ENCODE peak calls at places on chromosomes 6 and 20, in seven cellular contexts. T, F, E, M, J, N and L are unnamed samples. For H3K9me3, the result is how much of the 10 kb centered on the place peaks cover.

GRCh38 chr20:47502271-47502730 is 614 bp downstream of the NCOA3 start:
- DNase-seq in T (no peak), F (peak), E (peak), M (peak), J (peak), N (peak), L (no peak)

GRCh38 chr6:56019973-56020372 is 144.6 kb upstream of the BMP5 start:
- DNase-seq in T (no peak), F (no peak), E (no peak), M (no peak), J (peak), N (no peak), L (no peak)

GRCh38 chr6:106155219-106155830 is 69.2 kb downstream of the PRDM1 start:
- DNase-seq in T (no peak), F (no peak), E (no peak), M (peak), J (peak), N (no peak), L (no peak)

GRCh38 chr6:137487181-137487910 is 6.8 kb downstream of the OLIG3 start:
- DNase-seq in T (no peak), F (no peak), E (no peak), M (no peak), J (no peak), N (no peak), L (no peak)

GRCh38 chr6:134902074-134902861 is 47.6 kb downstream of the ALDH8A1 start:
- DNase-seq in T (no peak), F (peak), E (no peak), M (no peak), J (peak), N (no peak), L (no peak)

GRCh38 chr20:14902432-14903089 is 565.1 kb upstream of the FLRT3 start:
- DNase-seq in T (no peak), F (no peak), E (no peak), M (peak), J (no peak), N (no peak), L (no peak)

GRCh38 chr6:28712982-28713381 is 187.3 kb downstream of the GPX5 start:
- DNase-seq in T (no peak), F (no peak), E (no peak), M (no peak), J (no peak), N (no peak), L (no peak)

GRCh38 chr6:150723857-150724256 is 124.2 kb downstream of the PLEKHG1 start:
- DNase-seq in T (no peak), F (no peak), E (no peak), M (no peak), J (peak), N (no peak), L (no peak)

GRCh38 chr6:166499350-166500163 is 86.9 kb downstream of the RAMACL start:
- DNase-seq in T (no peak), F (no peak), E (no peak), M (no peak), J (no peak), N (no peak), L (no peak)

GRCh38 chr6:38212116-38212515 is 392.6 kb downstream of the ZFAND3 start:
- DNase-seq in T (no peak), F (no peak), E (no peak), M (no peak), J (no peak), N (no peak), L (no peak)

GRCh38 chr20:50558483-50558925 is 48.3 kb downstream of the PTPN1 start:
- DNase-seq in T (no peak), F (no peak), E (no peak), M (no peak), J (peak), N (no peak), L (no peak)

GRCh38 chr6:141925001-141925400 is 207.7 kb upstream of the GJE1 start:
- DNase-seq in T (no peak), F (no peak), E (no peak), M (no peak), J (peak), N (no peak), L (no peak)

GRCh38 chr6:26270121-26270861 is 94.7 kb upstream of the BTN3A2 start:
- DNase-seq in T (no peak), F (no peak), E (no peak), M (peak), J (no peak), N (peak), L (no peak)

GRCh38 chr6:156695747-156696146 is 81.4 kb upstream of the ARID1B start:
- DNase-seq in T (no peak), F (no peak), E (no peak), M (no peak), J (no peak), N (no peak), L (no peak)

GRCh38 chr20:25296094-25297093 is 48.5 kb downstream of the PYGB start:
- DNase-seq in T (peak), F (no peak), E (peak), M (peak), J (peak), N (no peak), L (peak)

GRCh38 chr6:42694586-42694985 is 27.8 kb downstream of the PRPH2 start:
- DNase-seq in T (no peak), F (no peak), E (no peak), M (no peak), J (peak), N (no peak), L (no peak)

GRCh38 chr20:37638527-37638926 is 55.3 kb upstream of the CTNNBL1 start:
- DNase-seq in T (no peak), F (no peak), E (no peak), M (no peak), J (no peak), N (no peak), L (no peak)

GRCh38 chr6:95596021-95596420 is 18.7 kb downstream of the MANEA start:
- DNase-seq in T (no peak), F (no peak), E (no peak), M (no peak), J (no peak), N (no peak), L (no peak)

GRCh38 chr6:152068622-152069261 is 261.3 kb downstream of the ESR1 start:
- DNase-seq in T (no peak), F (peak), E (no peak), M (no peak), J (no peak), N (no peak), L (no peak)

GRCh38 chr6:15546591-15546990 is 116.2 kb downstream of the DTNBP1 start:
- DNase-seq in T (no peak), F (no peak), E (no peak), M (no peak), J (no peak), N (no peak), L (no peak)

GRCh38 chr20:31484001-31484400 is 8.9 kb downstream of the REM1 start:
- DNase-seq in T (no peak), F (no peak), E (no peak), M (no peak), J (peak), N (no peak), L (no peak)

GRCh38 chr6:88584581-88584980 is 378.8 kb downstream of the RNGTT start:
- DNase-seq in T (no peak), F (peak), E (no peak), M (no peak), J (no peak), N (no peak), L (no peak)

GRCh38 chr20:49448917-49449316 is 33.6 kb downstream of the KCNB1 start:
- DNase-seq in T (no peak), F (no peak), E (no peak), M (peak), J (no peak), N (no peak), L (no peak)

GRCh38 chr20:7665311-7665863 is 274.9 kb downstream of the HAO1 start:
- DNase-seq in T (no peak), F (no peak), E (no peak), M (no peak), J (peak), N (no peak), L (no peak)

GRCh38 chr6:116084284-116084683 is 16.4 kb upstream of the NT5DC1 start:
- DNase-seq in T (no peak), F (no peak), E (no peak), M (no peak), J (no peak), N (no peak), L (no peak)

GRCh38 chr6:128993161-128993560 is 110.2 kb downstream of the LAMA2 start:
- DNase-seq in T (no peak), F (no peak), E (no peak), M (no peak), J (no peak), N (no peak), L (no peak)

GRCh38 chr6:105024803-105025202 is 67.9 kb downstream of the LIN28B start:
- DNase-seq in T (no peak), F (no peak), E (no peak), M (no peak), J (peak), N (no peak), L (no peak)

GRCh38 chr6:170420791-170421776 is 114.5 kb downstream of the FAM120B start:
- DNase-seq in T (no peak), F (no peak), E (no peak), M (no peak), J (peak), N (no peak), L (no peak)

GRCh38 chr20:49214546-49214945 is 4.7 kb upstream of the DDX27 start:
- DNase-seq in T (no peak), F (no peak), E (no peak), M (no peak), J (peak), N (no peak), L (no peak)

GRCh38 chr20:36574278-36575065 is 1.1 kb downstream of the TGIF2 start:
- DNase-seq in T (peak), F (peak), E (peak), M (peak), J (peak), N (peak), L (peak)

GRCh38 chr6:110769923-110770322 is 45.3 kb downstream of the CDK19 start:
- DNase-seq in T (no peak), F (no peak), E (no peak), M (no peak), J (no peak), N (no peak), L (no peak)
- H3K9me3 ChIP-seq in T (under half), F (under half), E (under half), M (under half), J (under half), N (under half), L (under half)

GRCh38 chr6:328184-328670 is 35.9 kb downstream of the DUSP22 start:
- DNase-seq in T (no peak), F (peak), E (no peak), M (peak), J (peak), N (no peak), L (no peak)
- H3K27ac ChIP-seq in T (no peak), F (no peak), E (no peak), M (peak), J (peak), N (no peak), L (no peak)

GRCh38 chr6:98942263-98942803 is 5.4 kb downstream of the FBXL4 start:
- DNase-seq in T (peak), F (no peak), E (no peak), M (no peak), J (no peak), N (no peak), L (no peak)
- H3K9me3 ChIP-seq in T (under half), F (under half), E (under half), M (under half), J (under half), N (under half), L (under half)

DNA sequence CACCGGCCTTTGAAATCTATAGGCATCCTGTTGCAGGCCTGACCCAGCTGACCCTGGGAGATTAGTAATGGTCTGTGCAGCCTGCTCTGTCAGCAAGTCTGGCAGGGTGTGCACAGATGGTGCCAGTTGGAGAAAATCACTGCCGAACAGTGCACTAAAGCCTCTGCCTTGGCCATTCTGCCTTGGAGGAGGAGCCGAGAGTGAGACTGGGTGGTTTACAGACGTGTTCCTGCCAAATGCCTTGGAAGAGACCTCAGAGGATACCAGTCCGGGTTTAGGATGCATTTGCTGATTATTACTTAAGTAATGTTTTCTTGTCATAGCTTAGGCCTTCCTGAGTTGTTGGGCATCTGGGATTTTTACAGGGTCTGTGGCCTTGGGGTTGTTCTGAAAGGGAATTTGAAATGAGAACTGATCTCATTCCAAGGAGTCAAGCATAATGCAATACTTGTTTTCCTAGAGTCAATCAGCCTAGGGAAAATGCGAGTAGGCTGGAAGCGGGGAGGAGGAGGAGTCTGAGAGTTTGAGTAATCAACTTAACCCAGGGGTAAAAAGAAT is 292.1 kb downstream of the SOX4 start:
- DNase-seq in T (no peak), F (no peak), E (no peak), M (no peak), J (peak), N (no peak), L (no peak)
- H3K27ac ChIP-seq in T (no peak), F (no peak), E (no peak), M (no peak), J (peak), N (no peak), L (no peak)

DNA sequence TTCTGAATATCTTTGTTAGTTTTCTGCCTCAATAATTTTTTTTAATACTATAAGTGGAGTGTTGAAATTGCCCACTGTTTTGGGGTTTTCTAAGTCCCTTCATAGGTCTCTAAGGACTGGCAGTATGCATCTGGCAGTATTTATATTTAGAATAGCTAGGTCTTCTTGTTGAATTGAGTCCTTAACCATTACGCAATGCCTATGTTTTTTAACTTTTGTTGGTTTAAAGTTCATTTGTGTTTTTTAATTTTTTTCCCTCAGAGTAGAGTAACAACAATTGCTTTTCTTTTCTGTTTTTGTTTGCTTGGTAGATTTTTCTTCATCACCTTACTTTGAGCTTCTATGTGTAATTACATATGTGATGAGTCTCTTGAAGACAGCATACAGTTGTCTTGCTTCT is 375.9 kb upstream of the EYS start:
- DNase-seq in T (no peak), F (no peak), E (no peak), M (no peak), J (no peak), N (no peak), L (no peak)
- H3K9me3 ChIP-seq in T (under half), F (under half), E (under half), M (under half), J (under half), N (under half), L (under half)

GRCh38 chr20:19288061-19288460 is 75.6 kb downstream of the SLC24A3 start:
- DNase-seq in T (no peak), F (no peak), E (no peak), M (no peak), J (no peak), N (no peak), L (no peak)
- H3K27ac ChIP-seq in T (no peak), F (peak), E (no peak), M (no peak), J (no peak), N (no peak), L (no peak)